ENCODE peak calls at places on chromosomes 4 and X, in five cellular contexts. D, Z, H, F and C are unnamed samples.

GRCh38 chr4:74654230-74654681 is 140.1 kb downstream of the BTC start:
- DNase-seq in F (peak), Z (no peak), D (no peak), H (no peak), C (no peak)

GRCh38 chr4:31088600-31089230 is 368.5 kb downstream of the PCDH7 start:
- DNase-seq in H (no peak), Z (no peak), D (no peak), F (peak), C (no peak)

GRCh38 chr4:139720806-139721205 is 55.2 kb downstream of the MGST2 start:
- DNase-seq in D (no peak), Z (no peak), F (peak), H (no peak), C (no peak)

GRCh38 chr4:164847967-164848649 is 28.9 kb upstream of the APELA start:
- DNase-seq in D (no peak), F (no peak), Z (no peak), H (no peak), C (no peak)

GRCh38 chrX:103437147-103437873 is 61.0 kb downstream of the BEX3 start:
- DNase-seq in Z (no peak), H (no peak), F (peak), D (no peak), C (no peak)

GRCh38 chrX:80022363-80023031 is 7.9 kb downstream of the TBX22 start:
- DNase-seq in H (no peak), Z (no peak), F (no peak), D (no peak), C (no peak)

GRCh38 chr4:103904126-103904525 is 184.3 kb upstream of the TACR3 start:
- DNase-seq in Z (no peak), H (no peak), F (no peak), D (no peak), C (no peak)

GRCh38 chrX:133053854-133054565 is 42.9 kb downstream of the USP26 start:
- DNase-seq in Z (no peak), F (no peak), H (no peak), D (no peak), C (no peak)

GRCh38 chr4:149964001-149964400 is 114.2 kb upstream of the DCLK2 start:
- DNase-seq in D (no peak), H (no peak), F (no peak), Z (no peak), C (no peak)

GRCh38 chr4:125070869-125071268 is 243.9 kb upstream of the FAT4 start:
- DNase-seq in D (no peak), Z (no peak), H (no peak), F (no peak), C (no peak)

GRCh38 chr4:88964450-88964849 is 92.5 kb downstream of the FAM13A start:
- DNase-seq in Z (no peak), F (peak), H (no peak), D (no peak), C (no peak)

GRCh38 chrX:75211976-75212375 is 55.9 kb upstream of the ABCB7 start:
- DNase-seq in H (no peak), D (no peak), F (no peak), Z (no peak), C (no peak)

GRCh38 chr4:168830777-168831512 is 179.1 kb downstream of the CBR4 start:
- DNase-seq in D (no peak), H (no peak), F (no peak), Z (no peak), C (no peak)

GRCh38 chr4:184775854-184776555 is 42.1 kb upstream of the CENPU start:
- DNase-seq in F (no peak), Z (no peak), D (no peak), H (no peak), C (no peak)

GRCh38 chrX:10900585-10901289 is 210.4 kb upstream of the HCCS start:
- DNase-seq in H (no peak), D (no peak), Z (no peak), F (peak), C (no peak)

GRCh38 chr4:174100910-174101309 is 182.6 kb downstream of the FBXO8 start:
- DNase-seq in D (no peak), H (no peak), Z (no peak), F (no peak), C (no peak)

GRCh38 chrX:68511255-68511654 is 12.4 kb downstream of the YIPF6 start:
- DNase-seq in F (peak), H (peak), D (no peak), Z (peak), C (no peak)

GRCh38 chr4:28360681-28361080 is 1500.0 kb downstream of the STIM2 start:
- DNase-seq in F (peak), D (no peak), Z (no peak), H (no peak), C (no peak)

GRCh38 chr4:117783716-117784115 is 250.6 kb upstream of the NDST3 start:
- DNase-seq in H (no peak), Z (no peak), D (no peak), F (peak), C (no peak)

GRCh38 chr4:152278505-152279301 is 257.2 kb downstream of the FBXW7 start:
- DNase-seq in H (no peak), D (no peak), F (no peak), Z (no peak), C (peak)

GRCh38 chr4:89491731-89492235 is 184.2 kb upstream of the GPRIN3 start:
- DNase-seq in Z (no peak), H (no peak), D (no peak), F (no peak), C (no peak)

GRCh38 chr4:98887137-98887536 is 41.8 kb downstream of the EIF4E start:
- DNase-seq in F (no peak), Z (no peak), H (no peak), D (no peak), C (no peak)

GRCh38 chr4:179750374-179750773 is 2308.1 kb upstream of the AGA start:
- DNase-seq in Z (no peak), D (no peak), H (no peak), F (peak), C (no peak)

GRCh38 chrX:129716507-129716906 is 22.3 kb upstream of the XPNPEP2 start:
- DNase-seq in D (no peak), Z (no peak), F (no peak), H (no peak), C (no peak)

GRCh38 chr4:125728568-125728967 is 413.8 kb downstream of the FAT4 start:
- DNase-seq in F (peak), D (no peak), H (no peak), Z (no peak), C (no peak)

DNA sequence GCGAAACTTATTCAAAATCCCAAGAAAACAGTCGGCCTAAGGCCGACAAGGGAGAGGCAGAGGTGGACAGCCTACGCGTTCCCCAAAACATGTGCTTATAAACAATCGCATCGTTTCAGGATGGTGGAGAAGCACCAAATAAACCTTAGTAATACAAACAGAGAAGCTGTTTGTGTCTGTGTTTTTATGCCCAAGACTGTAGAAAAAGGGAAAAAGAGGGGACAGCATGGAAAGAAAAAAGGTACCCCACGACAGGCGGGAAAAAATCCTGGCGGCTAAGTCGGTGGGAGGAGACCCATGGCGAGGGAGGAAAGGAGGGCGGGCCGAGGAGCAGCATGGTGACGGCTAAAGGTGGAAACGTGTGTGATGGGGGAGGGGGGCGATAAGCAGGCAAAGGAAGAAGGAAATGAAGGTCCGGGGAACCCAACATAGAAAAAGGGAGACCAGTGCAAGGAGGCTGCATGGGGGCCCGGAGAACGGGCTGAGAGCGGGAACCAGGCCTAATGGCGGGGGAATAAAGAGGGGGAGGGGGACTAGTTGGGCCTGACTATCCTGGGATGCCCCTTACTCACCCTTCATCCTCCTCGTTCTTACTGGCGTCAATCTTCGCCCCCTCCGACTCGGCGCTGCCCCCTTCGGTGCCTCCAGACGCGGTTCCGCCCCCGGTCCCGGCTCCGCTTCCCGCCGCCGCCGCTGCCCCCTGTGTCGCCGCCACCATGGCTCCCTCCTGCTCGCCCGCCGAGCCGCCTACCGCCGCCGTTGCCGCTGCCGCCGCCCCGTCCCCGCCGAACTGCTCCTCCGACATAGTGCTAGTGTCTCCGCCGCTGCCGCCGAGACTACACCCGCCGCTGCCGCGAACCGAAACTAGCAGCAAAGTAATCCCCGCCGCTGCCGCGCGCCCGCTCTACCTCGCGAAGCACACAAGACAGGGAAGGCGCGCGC is 646 bp downstream of the HNRNPD start:
- DNase-seq in F (peak), D (peak), H (peak), Z (peak), C (peak)
- TF ChIP-seq POLR2A in F (peak), D (no peak), H (no peak), Z (no peak), C (no peak)

GRCh38 chrX:8820910-8821527 is 19.8 kb upstream of the FAM9A start:
- DNase-seq in Z (no peak), F (peak), D (no peak), H (no peak), C (no peak)
- TF ChIP-seq CTCF in Z (no peak), F (peak), D (no peak), H (no peak), C (no peak)

GRCh38 chr4:8159522-8160232 is 1.1 kb upstream of the ABLIM2 start:
- DNase-seq in F (no peak), Z (no peak), H (no peak), D (no peak), C (no peak)

GRCh38 chr4:8157944-8158709 is 486 bp downstream of the ABLIM2 start:
- DNase-seq in H (no peak), F (no peak), Z (no peak), D (no peak), C (no peak)

GRCh38 chr4:8157496-8157895 is 1.1 kb downstream of the ABLIM2 start:
- DNase-seq in D (no peak), H (no peak), Z (peak), F (no peak), C (no peak)

GRCh38 chr4:8160233-8160560 is 1.6 kb upstream of the ABLIM2 start:
- DNase-seq in F (no peak), H (no peak), Z (no peak), D (no peak), C (no peak)

DNA sequence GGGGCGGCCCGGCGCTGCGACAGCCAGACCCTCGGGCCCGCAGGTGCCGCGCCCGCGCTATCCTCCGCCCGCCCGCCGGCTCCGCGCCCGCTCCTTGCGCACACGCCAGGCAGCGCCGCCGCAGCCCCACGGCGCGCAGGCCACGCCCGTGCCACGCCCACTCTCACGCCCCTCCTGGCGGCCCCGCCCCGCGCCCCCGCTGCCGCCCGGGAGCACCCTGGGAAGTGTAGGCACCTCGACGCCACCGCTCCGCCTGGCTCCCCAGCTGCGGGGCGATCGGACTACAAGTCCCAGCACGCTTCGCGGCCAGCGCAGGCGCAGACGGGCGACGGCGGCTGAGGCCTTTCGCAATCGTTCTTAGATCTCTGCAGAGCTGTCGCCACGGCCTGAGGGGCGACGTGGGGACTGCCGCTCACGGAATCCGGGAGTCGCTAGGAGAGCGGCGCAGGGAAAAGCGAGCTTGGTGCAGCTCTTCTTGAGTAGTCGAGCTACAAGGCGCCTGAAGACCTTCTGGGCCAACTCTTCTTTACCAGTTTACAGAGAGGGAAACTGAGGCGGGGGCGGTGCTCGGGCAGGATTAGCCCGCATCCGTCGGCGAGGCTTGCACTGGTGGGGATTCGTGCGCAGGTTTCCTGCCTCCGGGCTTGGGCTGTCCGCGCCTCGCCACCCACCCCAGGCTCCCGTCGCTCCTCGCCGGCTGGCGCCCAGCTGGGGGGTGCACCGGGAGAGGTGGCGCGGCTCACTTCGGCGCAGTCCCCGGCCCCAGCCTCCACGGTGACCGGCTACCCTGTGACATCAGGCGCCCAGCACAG is at the start of gene ABLIM2:
- DNase-seq in D (peak), Z (peak), H (peak), F (peak), C (peak)
- TF ChIP-seq POLR2A in D (peak), Z (peak), H (peak), F (no peak), C (peak)

DNA sequence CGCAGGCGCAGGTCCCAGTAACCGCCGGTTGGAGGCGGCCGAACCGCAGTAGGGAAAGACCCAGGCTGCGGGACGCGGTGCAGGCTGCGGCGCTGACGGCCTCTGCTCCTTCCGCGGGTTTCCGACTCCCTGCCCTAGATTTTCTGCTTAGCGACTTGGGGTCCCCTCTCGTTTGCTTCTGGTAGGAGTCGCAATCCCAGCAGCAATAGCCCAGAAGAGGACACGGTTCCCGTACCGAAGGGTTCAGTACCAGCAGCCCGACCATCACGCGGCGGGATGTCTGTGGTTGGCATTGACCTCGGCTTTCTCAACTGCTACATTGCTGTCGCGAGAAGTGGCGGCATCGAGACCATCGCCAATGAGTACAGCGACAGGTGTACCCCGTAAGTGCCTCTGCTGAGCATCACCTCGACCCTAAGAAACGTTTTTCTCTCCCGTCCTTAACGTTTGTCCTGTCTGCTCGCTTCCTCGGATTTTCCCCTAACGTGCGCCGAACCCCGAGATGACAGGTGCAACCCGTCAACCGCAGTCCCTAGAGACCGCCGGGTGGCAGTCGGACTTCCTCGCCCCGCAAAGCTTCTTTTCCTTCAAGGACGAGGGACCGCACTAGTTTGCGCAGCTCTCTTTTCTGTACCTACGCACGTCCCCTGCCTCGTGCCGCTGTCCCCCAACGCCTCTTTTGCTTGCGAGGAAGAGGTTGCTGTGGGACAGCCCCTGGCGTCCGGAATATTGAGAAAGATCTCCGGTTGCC is at the start of gene HSPA4L:
- DNase-seq in Z (peak), F (peak), H (peak), D (peak), C (peak)
- TF ChIP-seq CTCF in Z (peak), F (peak), H (peak), D (peak), C (peak)

GRCh38 chr4:8227771-8228318 is 28.8 kb downstream of the SH3TC1 start:
- DNase-seq in H (no peak), D (no peak), F (no peak), Z (no peak), C (no peak)

GRCh38 chr4:8230033-8230432 is 30.9 kb downstream of the SH3TC1 start:
- DNase-seq in F (no peak), H (no peak), Z (no peak), D (no peak), C (no peak)

GRCh38 chr4:8227201-8227770 is 28.2 kb downstream of the SH3TC1 start:
- DNase-seq in F (no peak), Z (no peak), H (no peak), D (no peak), C (no peak)

GRCh38 chr4:8229341-8229975 is 30.4 kb downstream of the SH3TC1 start:
- DNase-seq in D (no peak), H (no peak), Z (no peak), F (no peak), C (no peak)

DNA sequence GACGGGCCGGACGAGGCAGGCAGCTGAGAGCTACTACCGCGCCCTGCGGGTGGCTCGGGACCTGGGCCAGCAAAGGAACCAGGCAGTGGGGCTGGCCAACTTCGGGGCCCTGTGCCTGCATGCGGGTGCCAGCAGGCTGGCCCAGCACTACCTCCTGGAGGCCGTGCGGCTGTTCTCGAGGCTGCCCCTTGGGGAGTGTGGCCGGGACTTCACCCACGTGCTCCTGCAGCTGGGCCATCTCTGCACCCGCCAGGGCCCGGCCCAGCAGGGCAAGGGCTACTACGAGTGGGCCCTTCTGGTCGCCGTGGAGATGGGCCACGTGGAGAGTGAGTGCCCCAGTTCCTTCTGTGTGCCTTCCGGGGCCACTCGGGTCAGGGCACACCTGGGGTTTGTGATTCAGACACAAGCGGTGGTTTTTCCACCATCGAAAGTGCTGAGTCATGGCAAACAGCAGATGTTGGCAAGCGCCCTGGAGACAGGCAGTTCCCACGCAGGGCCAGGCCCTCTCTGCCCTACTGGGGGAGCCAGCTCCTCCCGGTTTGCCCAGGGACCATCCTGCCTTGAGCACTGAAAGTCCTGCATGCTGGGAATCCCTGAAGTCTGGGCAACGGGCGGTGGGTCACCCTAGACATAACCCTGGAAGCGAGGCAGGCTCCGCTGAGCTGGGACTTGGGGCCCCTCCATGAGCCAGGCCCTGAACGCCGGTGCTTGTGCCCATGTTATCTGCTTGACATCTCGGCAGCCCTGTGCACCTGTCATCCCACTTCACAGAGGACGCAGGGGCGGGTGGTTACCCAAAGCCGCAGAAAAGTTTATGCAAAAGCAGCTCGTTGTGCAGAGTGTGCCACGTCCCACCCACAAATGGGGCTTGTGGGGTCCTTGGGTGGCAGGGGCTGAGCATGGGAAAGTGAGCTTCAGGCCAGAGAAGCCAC is 29.5 kb downstream of the SH3TC1 start:
- DNase-seq in D (peak), F (peak), H (peak), Z (peak), C (no peak)
- TF ChIP-seq POLR2A in D (no peak), F (no peak), H (no peak), Z (no peak), C (no peak)

DNA sequence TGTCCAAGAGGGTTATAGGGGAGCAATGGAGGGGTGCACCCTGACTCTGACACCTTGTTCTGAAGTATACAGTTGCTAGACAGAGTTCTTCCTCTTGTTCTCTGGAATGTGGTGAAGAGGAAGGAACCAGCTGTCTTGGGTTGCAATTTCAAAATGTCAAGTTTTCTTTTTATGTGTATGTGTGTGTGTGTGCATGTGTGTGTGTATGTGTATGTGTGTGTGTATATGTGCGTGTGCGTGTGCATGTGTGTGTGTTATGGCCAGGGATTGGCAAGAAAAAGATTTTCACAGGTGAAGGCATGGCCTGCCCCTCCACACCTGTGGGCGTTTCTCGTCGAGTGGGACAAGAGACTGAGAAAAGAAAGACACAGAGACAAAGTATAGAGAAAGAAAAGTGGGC is 81.6 kb upstream of the ADGRA3 start:
- DNase-seq in Z (no peak), H (no peak), F (no peak), D (no peak), C (peak)
- TF ChIP-seq CTCF in Z (no peak), H (no peak), F (no peak), D (no peak), C (no peak)

GRCh38 chr4:67702166-67702565 is 1.2 kb upstream of the UBA6 start:
- DNase-seq in D (no peak), Z (no peak), H (no peak), F (no peak), C (no peak)
- TF ChIP-seq POLR2A in D (no peak), Z (no peak), H (no peak), F (no peak), C (no peak)